ENCODE peak calls at places on chromosome 13, in eight cellular contexts. Y is GM23338, I is hepatocyte, A is PC-3, C is MM.1S, O is neural progenitor cell, R is OCI-LY7, U is HCT116. X is an unnamed sample.

GRCh38 chr13:67186985-67187569 is 43.1 kb downstream of the PCDH9 start:
- DNase-seq in Y (peak; percentile 6), I (no peak), A (peak; percentile 4), C (no peak), O (peak; percentile 30), R (no peak), U (no peak), X (no peak)

GRCh38 chr13:99342723-99343315 is 35.6 kb upstream of the GPR183 start:
- DNase-seq in Y (no peak), I (no peak), A (no peak), C (no peak), O (no peak), R (no peak), U (no peak), X (no peak)

GRCh38 chr13:33381906-33382305 is 96.4 kb upstream of the STARD13 start:
- DNase-seq in Y (no peak), I (no peak), A (no peak), C (no peak), O (no peak), R (no peak), U (no peak), X (no peak)

GRCh38 chr13:49527123-49527522 is 31.4 kb downstream of the PHF11 start:
- DNase-seq in Y (no peak), I (no peak), A (no peak), C (no peak), O (no peak), R (peak; percentile 15), U (no peak), X (no peak)

GRCh38 chr13:102597029-102598015 is 536 bp downstream of the TPP2 start:
- DNase-seq in Y (peak; percentile 31), I (peak; percentile 34), A (peak; percentile 34), C (peak; percentile 57), O (peak; percentile 42), R (peak; percentile 18), U (no peak), X (peak; percentile 52)

GRCh38 chr13:56510836-56511235 is 629.9 kb upstream of the PRR20A start:
- DNase-seq in Y (no peak), I (no peak), A (no peak), C (no peak), O (no peak), R (no peak), U (no peak), X (no peak)

GRCh38 chr13:88908896-88909535 is 1237.8 kb downstream of the SLITRK5 start:
- DNase-seq in Y (no peak), I (no peak), A (no peak), C (no peak), O (peak; percentile 4), R (no peak), U (no peak), X (no peak)

GRCh38 chr13:50127017-50127725 is 111.9 kb downstream of the KCNRG start:
- DNase-seq in Y (peak; percentile 63), I (peak; percentile 72), A (no peak), C (no peak), O (peak; percentile 75), R (no peak), U (no peak), X (peak; percentile 69)

DNA sequence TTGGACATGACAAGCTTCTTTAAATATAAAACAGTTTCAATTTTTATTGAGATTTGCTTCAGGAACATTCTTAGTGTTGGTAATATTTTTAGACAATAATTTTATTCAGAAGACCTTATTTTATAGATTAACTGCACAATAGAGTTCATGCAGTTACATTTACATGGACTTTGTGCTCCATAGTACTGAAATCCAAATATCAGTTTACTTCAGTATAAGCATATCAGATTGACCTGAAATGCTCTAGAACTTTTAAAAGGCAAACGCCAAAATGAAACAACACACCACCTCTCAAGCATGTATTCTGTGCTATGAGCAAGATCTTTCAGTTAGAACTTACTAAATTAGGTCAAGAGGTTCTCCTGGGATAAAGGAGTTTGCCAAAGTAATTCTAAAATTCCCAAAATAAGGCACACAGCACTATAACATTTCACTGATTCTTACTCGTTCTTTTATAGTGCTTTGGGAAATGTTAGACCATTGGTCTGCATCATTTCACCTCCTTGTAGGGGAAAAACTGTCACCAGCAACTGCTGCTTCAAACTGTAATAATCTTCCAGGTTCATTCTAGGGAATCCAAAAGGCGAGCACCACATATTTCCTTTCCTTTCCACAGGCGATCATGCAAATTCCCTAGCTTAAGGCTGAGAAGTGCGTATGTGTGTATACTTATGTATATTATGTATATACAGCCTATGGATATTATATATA is 275.4 kb downstream of the ENOX1 start:
- DNase-seq in Y (no peak), I (no peak), A (no peak), C (no peak), O (no peak), R (no peak), U (no peak), X (no peak)
- H3K4me3 ChIP-seq in Y (no peak overlapping the region), I (no peak overlapping the region), A (no peak overlapping the region), C (no peak overlapping the region), O (no peak overlapping the region), R (no peak overlapping the region), U (no peak overlapping the region), X (no peak overlapping the region)

DNA sequence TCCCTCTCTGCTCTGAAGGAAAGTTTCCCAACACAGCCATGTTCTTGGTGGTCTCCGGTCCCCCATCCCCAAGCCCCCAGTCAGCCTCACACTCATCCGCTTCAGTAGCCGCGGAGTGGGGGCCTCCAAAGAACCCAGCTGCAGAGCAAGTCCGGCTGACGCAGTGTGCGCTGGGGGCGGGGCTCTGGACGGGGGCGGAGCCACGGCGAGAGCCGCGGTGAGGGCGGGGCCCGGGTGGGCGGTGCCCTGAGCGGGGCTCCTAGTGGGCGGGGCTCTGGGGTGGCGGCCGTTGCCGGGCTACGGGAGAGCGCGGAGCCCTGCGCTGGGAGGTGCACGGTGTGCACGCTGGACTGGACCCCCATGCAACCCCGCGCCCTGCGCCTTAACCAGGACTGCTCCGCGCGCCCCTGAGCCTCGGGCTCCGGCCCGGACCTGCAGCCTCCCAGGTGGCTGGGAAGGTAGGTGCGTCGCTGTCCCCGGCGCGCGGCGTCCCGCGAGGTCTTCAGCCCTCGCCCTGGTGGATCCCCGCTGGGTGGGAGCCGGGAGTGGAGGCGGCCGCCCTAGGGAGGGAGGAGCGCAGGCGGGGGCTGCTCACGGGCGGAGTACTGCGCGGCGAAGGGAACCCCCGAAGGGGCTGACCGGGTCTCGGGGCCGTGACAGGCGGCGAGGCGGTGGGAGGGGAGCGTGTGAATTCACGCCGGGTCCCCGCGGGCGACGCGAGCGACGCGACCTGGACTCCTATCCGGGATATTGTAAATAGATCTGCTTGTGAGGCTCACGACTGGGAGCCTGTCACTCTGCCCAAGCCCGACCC is 9.1 kb downstream of the TNFRSF19 start:
- DNase-seq in Y (peak; percentile 92), I (peak; percentile 97), A (peak; percentile 89), C (peak; percentile 74), O (peak; percentile 98), R (peak; percentile 75), U (peak; percentile 54), X (peak; percentile 95)
- H3K27ac ChIP-seq in Y (no peak overlapping the region), I (peak overlapping the region; percentile 93), A (peak overlapping the region; percentile 75), C (peak overlapping the region; percentile 68), O (no peak overlapping the region), R (no peak overlapping the region), U (peak overlapping the region; percentile 69), X (no peak overlapping the region)

GRCh38 chr13:113166266-113166665 is 7.8 kb downstream of the PROZ start:
- DNase-seq in Y (no peak), I (no peak), A (no peak), C (no peak), O (no peak), R (no peak), U (no peak), X (no peak)

GRCh38 chr13:113161433-113161832 is 3.0 kb downstream of the PROZ start:
- DNase-seq in Y (no peak), I (no peak), A (no peak), C (no peak), O (no peak), R (no peak), U (no peak), X (no peak)

GRCh38 chr13:113164492-113164891 is 6.0 kb downstream of the PROZ start:
- DNase-seq in Y (no peak), I (no peak), A (no peak), C (no peak), O (no peak), R (no peak), U (no peak), X (no peak)

GRCh38 chr13:113160983-113161382 is 2.5 kb downstream of the PROZ start:
- DNase-seq in Y (no peak), I (no peak), A (no peak), C (no peak), O (no peak), R (no peak), U (no peak), X (no peak)

DNA sequence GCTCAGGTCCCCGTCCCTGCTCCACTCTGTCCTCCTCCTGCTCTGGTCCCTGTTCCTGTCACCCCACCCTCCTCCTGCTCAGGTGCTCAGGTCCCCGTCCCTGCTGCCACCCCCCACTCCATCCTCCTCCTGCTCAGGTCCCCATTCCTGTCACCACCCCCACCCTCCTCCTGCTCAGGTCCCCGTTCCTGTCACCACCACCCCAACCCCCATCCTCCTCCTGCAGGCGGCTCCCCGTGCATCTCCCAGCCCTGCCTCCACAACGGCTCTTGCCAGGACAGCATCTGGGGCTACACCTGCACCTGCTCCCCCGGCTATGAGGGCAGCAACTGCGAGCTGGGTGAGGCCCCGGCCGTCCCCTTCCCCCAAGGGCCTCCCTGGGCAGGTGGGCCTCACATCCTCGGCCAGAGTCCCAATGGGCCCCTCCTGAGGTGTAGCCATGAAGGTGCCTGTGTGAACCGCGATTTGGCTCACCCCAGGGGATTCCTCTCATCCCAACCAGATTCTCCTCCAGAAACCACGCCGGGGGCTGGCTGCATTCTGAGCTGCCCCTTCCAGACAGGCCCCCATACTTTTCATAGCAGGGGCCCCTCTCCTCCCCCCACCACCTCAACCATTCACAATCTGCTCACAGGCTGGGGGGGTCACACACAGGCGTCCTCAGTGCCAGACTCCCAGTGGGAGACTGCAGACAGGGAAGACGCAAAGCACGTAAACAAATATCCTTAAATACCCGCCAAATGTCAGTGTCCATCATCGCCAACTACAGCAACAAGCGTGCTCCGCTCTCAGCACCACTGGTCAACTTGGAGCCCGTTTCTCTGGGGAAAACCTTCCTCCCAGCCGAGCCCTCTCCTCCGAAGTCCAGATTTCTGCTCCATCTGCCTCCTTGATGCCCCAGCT is 4.6 kb downstream of the PROZ start:
- DNase-seq in Y (no peak), I (peak; percentile 4), A (no peak), C (no peak), O (no peak), R (no peak), U (no peak), X (no peak)
- TF ChIP-seq EZH2phosphoT487 in Y (no peak), I (no peak), A (no peak), C (no peak), O (no peak), R (no peak), U (no peak), X (no peak)

GRCh38 chr13:93230466-93230865 is 3.9 kb downstream of the GPC6 start:
- DNase-seq in Y (no peak), I (peak; percentile 22), A (peak; percentile 50), C (no peak), O (no peak), R (no peak), U (no peak), X (peak; percentile 89)

GRCh38 chr13:93226065-93226622 is 463 bp upstream of the GPC6 start:
- DNase-seq in Y (no peak), I (no peak), A (no peak), C (no peak), O (no peak), R (no peak), U (no peak), X (no peak)

GRCh38 chr13:93227280-93227905 is 786 bp downstream of the GPC6 start:
- DNase-seq in Y (peak; percentile 66), I (peak; percentile 69), A (peak; percentile 43), C (peak; percentile 28), O (peak; percentile 75), R (no peak), U (no peak), X (peak; percentile 72)

GRCh38 chr13:93226623-93227279 is at the start of gene GPC6:
- DNase-seq in Y (peak; percentile 88), I (peak; percentile 87), A (peak; percentile 75), C (peak; percentile 47), O (peak; percentile 84), R (no peak), U (no peak), X (peak; percentile 90)

DNA sequence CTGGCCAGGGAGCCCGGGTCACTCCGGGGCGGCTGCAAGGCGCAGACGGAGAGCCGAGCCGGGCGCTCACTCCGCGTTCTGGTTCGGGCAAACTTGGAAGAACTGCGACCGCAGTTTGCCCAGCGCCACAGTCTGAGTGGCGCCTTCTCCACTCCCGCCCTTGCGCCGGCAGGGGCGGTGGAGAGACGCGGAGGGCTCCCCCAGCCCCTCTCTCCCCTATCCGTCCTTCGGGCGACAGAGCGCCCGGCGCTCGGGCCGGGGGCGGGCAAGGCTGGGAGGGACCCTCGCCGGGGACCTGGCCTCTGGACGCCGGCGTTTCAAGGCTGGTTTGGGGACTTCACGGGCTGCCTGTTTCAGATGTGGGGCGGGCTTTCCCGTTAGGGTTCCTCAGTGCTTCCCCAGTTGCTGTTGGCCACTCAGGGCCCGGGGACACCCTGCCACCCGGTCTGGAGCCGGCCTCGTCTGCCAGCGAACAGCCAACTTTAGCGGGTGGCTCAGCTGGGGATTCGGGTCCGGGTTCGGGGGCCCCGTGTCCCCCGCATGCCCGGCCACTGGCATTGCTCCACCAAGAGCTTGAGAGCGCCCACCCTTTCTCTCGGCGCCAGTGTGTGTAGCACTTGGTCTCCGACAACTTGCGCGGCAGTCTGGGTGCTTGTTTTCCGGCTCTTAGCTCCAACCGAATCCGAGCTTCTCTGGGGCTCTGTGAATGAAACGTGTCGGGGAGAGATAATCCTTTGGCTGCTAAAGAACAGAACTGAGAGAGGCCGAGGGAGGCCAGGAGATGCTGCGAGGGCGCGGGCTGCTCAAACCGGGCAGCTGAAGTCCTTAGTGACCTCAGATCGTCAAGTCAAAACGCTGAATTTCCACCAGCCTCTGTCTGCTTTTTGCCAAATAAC is 1.5 kb downstream of the GPC6 start:
- DNase-seq in Y (peak; percentile 91), I (peak; percentile 90), A (peak; percentile 64), C (peak; percentile 77), O (peak; percentile 93), R (no peak), U (no peak), X (peak; percentile 90)
- H3K4me3 ChIP-seq in Y (peak overlapping the region; percentile 62), I (peak overlapping the region; percentile 85), A (peak overlapping the region; percentile 88), C (peak overlapping the region; percentile 66), O (peak overlapping the region; percentile 74), R (no peak overlapping the region), U (no peak overlapping the region), X (peak overlapping the region; percentile 83)

X was measured in GM23248.